ENCODE peak calls at places on chromosome 5, in eight cellular contexts. L, T, H, D, E, F, O and U are unnamed samples.

GRCh38 chr5:131774652-131775367 is 22.0 kb downstream of the FNIP1 start:
- DNase-seq in L (no peak), T (no peak), H (no peak), D (no peak), E (no peak), F (no peak), O (no peak), U (no peak)

GRCh38 chr5:33489481-33490067 is 48.8 kb downstream of the TARS1 start:
- DNase-seq in L (no peak), T (no peak), H (no peak), D (no peak), E (no peak), F (no peak), O (no peak), U (no peak)

GRCh38 chr5:64180661-64181343 is 15.2 kb downstream of the RNF180 start:
- DNase-seq in L (peak; percentile 4), T (no peak), H (peak; percentile 29), D (no peak), E (no peak), F (no peak), O (no peak), U (no peak)

GRCh38 chr5:32710859-32711692 is at the start of gene NPR3:
- DNase-seq in L (peak; percentile 33), T (no peak), H (peak; percentile 57), D (no peak), E (peak; percentile 76), F (no peak), O (no peak), U (no peak)

GRCh38 chr5:137078171-137078665 is 420.9 kb downstream of the SPOCK1 start:
- DNase-seq in L (peak; percentile 33), T (no peak), H (peak; percentile 73), D (no peak), E (no peak), F (no peak), O (no peak), U (no peak)

GRCh38 chr5:40628428-40628827 is 51.3 kb upstream of the PTGER4 start:
- DNase-seq in L (no peak), T (no peak), H (no peak), D (no peak), E (no peak), F (peak; percentile 17), O (no peak), U (no peak)

GRCh38 chr5:26121343-26121742 is 917.0 kb downstream of the CDH9 start:
- DNase-seq in L (no peak), T (no peak), H (no peak), D (no peak), E (no peak), F (peak; percentile 13), O (no peak), U (peak; percentile 42)

GRCh38 chr5:168356592-168356991 is 65.1 kb downstream of the WWC1 start:
- DNase-seq in L (no peak), T (no peak), H (no peak), D (no peak), E (no peak), F (no peak), O (no peak), U (no peak)

GRCh38 chr5:138789771-138790242 is 36.6 kb downstream of the CTNNA1 start:
- DNase-seq in L (peak; percentile 26), T (peak; percentile 13), H (peak; percentile 23), D (no peak), E (peak; percentile 28), F (no peak), O (peak; percentile 55), U (peak; percentile 32)

GRCh38 chr5:138241688-138242547 is 28.8 kb upstream of the CDC23 start:
- DNase-seq in L (no peak), T (no peak), H (peak; percentile 32), D (peak; percentile 72), E (peak; percentile 28), F (peak; percentile 9), O (no peak), U (no peak)

GRCh38 chr5:139683295-139684271 is 35.4 kb downstream of the CXXC5 start:
- DNase-seq in L (no peak), T (no peak), H (no peak), D (no peak), E (no peak), F (no peak), O (no peak), U (no peak)

GRCh38 chr5:1107167-1108007 is 4.5 kb downstream of the SLC12A7 start:
- DNase-seq in L (no peak), T (no peak), H (no peak), D (peak; percentile 92), E (no peak), F (no peak), O (no peak), U (no peak)

GRCh38 chr5:66477591-66477990 is 118.6 kb upstream of the MAST4 start:
- DNase-seq in L (no peak), T (no peak), H (no peak), D (no peak), E (no peak), F (no peak), O (no peak), U (no peak)

GRCh38 chr5:16805478-16805877 is 130.6 kb downstream of the MYO10 start:
- DNase-seq in L (no peak), T (no peak), H (no peak), D (no peak), E (peak; percentile 93), F (peak; percentile 23), O (no peak), U (no peak)

GRCh38 chr5:53790026-53790425 is 229.6 kb downstream of the NDUFS4 start:
- DNase-seq in L (no peak), T (no peak), H (no peak), D (no peak), E (no peak), F (no peak), O (no peak), U (no peak)

GRCh38 chr5:9183989-9184388 is 361.9 kb downstream of the SEMA5A start:
- DNase-seq in L (no peak), T (no peak), H (no peak), D (no peak), E (no peak), F (no peak), O (no peak), U (no peak)

GRCh38 chr5:9187614-9188013 is 358.3 kb downstream of the SEMA5A start:
- DNase-seq in L (no peak), T (no peak), H (no peak), D (no peak), E (no peak), F (no peak), O (no peak), U (no peak)

GRCh38 chr5:9186069-9186468 is 359.8 kb downstream of the SEMA5A start:
- DNase-seq in L (no peak), T (no peak), H (no peak), D (no peak), E (no peak), F (no peak), O (no peak), U (no peak)

GRCh38 chr5:9188131-9188530 is 357.7 kb downstream of the SEMA5A start:
- DNase-seq in L (peak; percentile 92), T (no peak), H (peak; percentile 86), D (no peak), E (peak; percentile 86), F (no peak), O (peak; percentile 23), U (peak; percentile 36)

GRCh38 chr5:9183306-9183705 is 362.6 kb downstream of the SEMA5A start:
- DNase-seq in L (no peak), T (no peak), H (no peak), D (no peak), E (no peak), F (peak; percentile 7), O (no peak), U (no peak)
- H3K4me3 ChIP-seq in L (no peak overlapping the region), T (no peak overlapping the region), H (no peak overlapping the region), D (no peak overlapping the region), E (no peak overlapping the region), F (no peak overlapping the region), O (no peak overlapping the region), U (no peak overlapping the region)

GRCh38 chr5:90557391-90557790 is 1.2 kb upstream of the ADGRV1 start:
- DNase-seq in L (no peak), T (no peak), H (no peak), D (no peak), E (no peak), F (no peak), O (no peak), U (no peak)

GRCh38 chr5:90560771-90561170 is 2.2 kb downstream of the ADGRV1 start:
- DNase-seq in L (no peak), T (no peak), H (no peak), D (no peak), E (no peak), F (no peak), O (no peak), U (no peak)

GRCh38 chr5:90557871-90558270 is 726 bp upstream of the ADGRV1 start:
- DNase-seq in L (no peak), T (no peak), H (no peak), D (no peak), E (no peak), F (no peak), O (no peak), U (no peak)

GRCh38 chr5:90555666-90556065 is 2.9 kb upstream of the ADGRV1 start:
- DNase-seq in L (no peak), T (no peak), H (no peak), D (no peak), E (no peak), F (no peak), O (no peak), U (no peak)

GRCh38 chr5:90558344-90559192 is at the start of gene ADGRV1:
- DNase-seq in L (peak; percentile 78), T (peak; percentile 96), H (peak; percentile 76), D (no peak), E (peak; percentile 23), F (peak; percentile 8), O (no peak), U (no peak)
- H3K4me3 ChIP-seq in L (peak within 1 kb of the TSS; percentile 42), T (peak within 1 kb of the TSS; percentile 79), H (peak within 1 kb of the TSS; percentile 38), D (peak within 1 kb of the TSS; percentile 31), E (peak within 1 kb of the TSS; percentile 24), F (peak within 1 kb of the TSS; percentile 35), O (peak within 1 kb of the TSS; percentile 45), U (no peak within 1 kb of the TSS)

DNA sequence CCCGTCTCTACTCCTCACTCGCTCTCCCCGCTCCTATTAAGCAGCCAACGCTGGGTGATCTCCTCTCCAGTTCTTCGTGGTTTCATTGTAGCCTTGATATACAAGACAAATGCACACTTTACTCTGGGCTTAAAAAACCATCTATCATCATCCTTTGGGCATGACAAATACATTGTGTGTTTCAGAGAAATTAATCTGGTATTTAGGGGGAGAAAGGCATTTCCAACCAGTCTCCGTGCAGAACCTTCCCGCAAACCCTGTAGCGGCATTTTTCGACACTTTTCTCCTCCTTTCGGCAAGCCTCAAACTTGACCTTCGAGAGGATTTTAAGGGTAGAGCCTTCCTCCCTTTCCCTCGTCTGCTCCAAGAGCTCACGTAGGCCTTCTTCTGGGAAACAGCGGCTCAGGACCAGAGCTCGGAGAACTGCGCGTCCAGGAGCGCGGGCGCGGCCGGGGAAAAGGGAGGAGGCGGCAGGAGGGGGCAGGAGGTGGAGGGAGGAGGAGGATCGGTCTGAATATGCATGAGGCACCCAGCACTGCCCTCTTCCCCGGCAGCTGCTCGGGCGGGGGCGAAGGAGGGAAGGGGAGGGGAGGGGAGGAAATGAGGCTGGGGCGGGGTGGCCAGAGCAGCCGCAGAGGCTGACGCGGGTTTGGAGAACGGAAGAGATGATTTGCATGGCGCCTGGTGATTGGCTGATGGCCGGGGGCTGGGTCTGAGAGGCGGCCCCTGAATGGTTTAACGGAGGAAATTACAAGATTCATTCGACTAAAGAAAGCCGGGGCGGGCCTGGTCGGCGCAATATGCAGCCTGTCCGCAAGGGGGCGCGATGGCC is 127.6 kb downstream of the TMEM161B start:
- DNase-seq in L (peak; percentile 99), T (peak; percentile 91), H (peak; percentile 99), D (peak; percentile 98), E (peak; percentile 94), F (peak; percentile 98), O (peak; percentile 80), U (peak; percentile 90)
- H3K4me3 ChIP-seq in L (peak overlapping the region; percentile 60), T (peak overlapping the region; percentile 34), H (peak overlapping the region; percentile 66), D (peak overlapping the region; percentile 59), E (peak overlapping the region; percentile 57), F (peak overlapping the region; percentile 49), O (no peak overlapping the region), U (peak overlapping the region; percentile 50)

GRCh38 chr5:176616520-176616919 is 6.6 kb upstream of the GPRIN1 start:
- DNase-seq in L (no peak), T (no peak), H (no peak), D (no peak), E (no peak), F (no peak), O (no peak), U (no peak)
- H3K4me3 ChIP-seq in L (no peak overlapping the region), T (no peak overlapping the region), H (no peak overlapping the region), D (no peak overlapping the region), E (no peak overlapping the region), F (no peak overlapping the region), O (no peak overlapping the region), U (no peak overlapping the region)